ENCODE peak calls at places on chromosomes 6 and 20, in eight cellular contexts. U is fibroblast of mammary gland; I is AG09319; Q is activated CD4-positive, alpha-beta memory T cell treated with anti-CD3 and anti-CD28 coated beads for 36 hours; J is HFFc6; B is skeletal muscle cell; Y is caudate nucleus; F is choroid plexus epithelial cell. R is an unnamed sample.

GRCh38 chr6:142482973-142483372 is 181.2 kb downstream of the ADGRG6 start:
- DNase-seq in U (peak; percentile 40), I (no peak), Q (no peak), J (no peak), B (peak; percentile 19), Y (no peak), F (peak; percentile 22), R (no peak)

GRCh38 chr6:108114861-108115597 is 40.5 kb upstream of the OSTM1 start:
- DNase-seq in U (peak; percentile 67), I (peak; percentile 19), Q (peak; percentile 57), J (peak; percentile 24), B (peak; percentile 25), Y (no peak), F (peak; percentile 74), R (no peak)

GRCh38 chr20:40314278-40314677 is 374.8 kb downstream of the MAFB start:
- DNase-seq in U (no peak), I (no peak), Q (no peak), J (no peak), B (no peak), Y (no peak), F (no peak), R (no peak)

GRCh38 chr6:107488174-107488874 is 1.6 kb upstream of the SOBP start:
- DNase-seq in U (no peak), I (no peak), Q (no peak), J (no peak), B (no peak), Y (peak; percentile 84), F (no peak), R (no peak)

GRCh38 chr6:41921712-41921998 is 356 bp downstream of the BYSL start:
- DNase-seq in U (no peak), I (no peak), Q (no peak), J (no peak), B (no peak), Y (no peak), F (no peak), R (no peak)

GRCh38 chr20:48601798-48602197 is 226.0 kb downstream of the PREX1 start:
- DNase-seq in U (no peak), I (no peak), Q (no peak), J (no peak), B (no peak), Y (no peak), F (no peak), R (no peak)

GRCh38 chr6:5379647-5380242 is 118.4 kb downstream of the FARS2 start:
- DNase-seq in U (peak; percentile 55), I (no peak), Q (peak; percentile 43), J (peak; percentile 49), B (no peak), Y (no peak), F (peak; percentile 56), R (peak; percentile 26)

GRCh38 chr20:21968486-21968885 is 263.0 kb downstream of the PAX1 start:
- DNase-seq in U (peak; percentile 36), I (no peak), Q (no peak), J (no peak), B (no peak), Y (no peak), F (no peak), R (no peak)

GRCh38 chr6:33417127-33417902 is 592 bp downstream of the CUTA start:
- DNase-seq in U (peak; percentile 89), I (no peak), Q (peak; percentile 57), J (peak; percentile 88), B (peak; percentile 68), Y (no peak), F (peak; percentile 81), R (peak; percentile 35)

R was measured in fibroblast of the conjunctiva.